ENCODE peak calls at places on chromosomes 4 and X, in five cellular contexts. U is CD4-positive, CD25-positive, alpha-beta regulatory T cell; V is CD4-positive, alpha-beta T cell; S is mammary epithelial cell; B is A549. C is an unnamed sample.

GRCh38 chr4:173124209-173124865 is 44.3 kb upstream of the GALNT7 start:
- DNase-seq in U (no peak), V (no peak), S (no peak), B (no peak), C (no peak)

GRCh38 chr4:159677521-159677920 is 574.6 kb downstream of the RAPGEF2 start:
- DNase-seq in U (no peak), V (no peak), S (no peak), B (no peak), C (peak; percentile 27)

GRCh38 chrX:27987862-27988646 is 6.8 kb upstream of the DCAF8L1 start:
- DNase-seq in U (no peak), V (no peak), S (no peak), B (no peak), C (no peak)

GRCh38 chr4:7753271-7753670 is 186.4 kb downstream of the AFAP1 start:
- DNase-seq in U (no peak), V (no peak), S (peak; percentile 94), B (no peak), C (no peak)

GRCh38 chrX:155997436-155997835 is at the start of gene IL9R:
- DNase-seq in U (peak; percentile 58), V (peak; percentile 8), S (no peak), B (no peak), C (no peak)

GRCh38 chr4:139300431-139301142 is 718 bp upstream of the NAA15 start:
- DNase-seq in U (no peak), V (no peak), S (peak; percentile 68), B (peak; percentile 15), C (peak; percentile 62)

GRCh38 chr4:59094505-59094904 is 1984.3 kb upstream of the IGFBP7 start:
- DNase-seq in U (no peak), V (no peak), S (no peak), B (no peak), C (no peak)

GRCh38 chrX:107205770-107206696 is at the start of the genes DNAAF6 and NUP62CL:
- DNase-seq in U (peak; percentile 74), V (peak; percentile 35), S (peak; percentile 69), B (peak; percentile 82), C (peak; percentile 9)

GRCh38 chrX:44874481-44875184 is 1.6 kb downstream of the KDM6A start:
- DNase-seq in U (peak; percentile 80), V (no peak), S (peak; percentile 47), B (peak; percentile 68), C (no peak)

GRCh38 chr4:5370286-5370685 is 319.0 kb downstream of the STK32B start:
- DNase-seq in U (no peak), V (no peak), S (peak; percentile 72), B (peak; percentile 44), C (peak; percentile 58)

GRCh38 chrX:41596586-41596985 is 92.2 kb upstream of the GPR34 start:
- DNase-seq in U (peak; percentile 28), V (no peak), S (peak; percentile 14), B (no peak), C (peak; percentile 36)

GRCh38 chr4:164700471-164700870 is 53.5 kb upstream of the SMIM31 start:
- DNase-seq in U (no peak), V (no peak), S (no peak), B (peak; percentile 2), C (no peak)

GRCh38 chr4:56505269-56506109 is at the start of gene ARL9:
- DNase-seq in U (peak; percentile 82), V (peak; percentile 50), S (peak; percentile 45), B (no peak), C (peak; percentile 69)

GRCh38 chr4:186845137-186845842 is 121.6 kb upstream of the FAT1 start:
- DNase-seq in U (no peak), V (no peak), S (peak; percentile 80), B (no peak), C (peak; percentile 90)
- H3K27ac ChIP-seq in U (no peak overlapping the region), V (no peak overlapping the region), S (peak overlapping the region; percentile 63), B (peak overlapping the region; percentile 68), C (peak overlapping the region; percentile 97)

GRCh38 chr4:146643812-146644401 is 5.2 kb downstream of the POU4F2 start:
- DNase-seq in U (no peak), V (no peak), S (peak; percentile 15), B (no peak), C (no peak)

GRCh38 chr4:146648384-146648783 is 9.7 kb downstream of the POU4F2 start:
- DNase-seq in U (no peak), V (no peak), S (no peak), B (no peak), C (no peak)

GRCh38 chr4:146647615-146648383 is 9.1 kb downstream of the POU4F2 start:
- DNase-seq in U (no peak), V (no peak), S (no peak), B (no peak), C (no peak)

GRCh38 chr4:146649232-146649631 is 10.5 kb downstream of the POU4F2 start:
- DNase-seq in U (no peak), V (no peak), S (no peak), B (no peak), C (no peak)

DNA sequence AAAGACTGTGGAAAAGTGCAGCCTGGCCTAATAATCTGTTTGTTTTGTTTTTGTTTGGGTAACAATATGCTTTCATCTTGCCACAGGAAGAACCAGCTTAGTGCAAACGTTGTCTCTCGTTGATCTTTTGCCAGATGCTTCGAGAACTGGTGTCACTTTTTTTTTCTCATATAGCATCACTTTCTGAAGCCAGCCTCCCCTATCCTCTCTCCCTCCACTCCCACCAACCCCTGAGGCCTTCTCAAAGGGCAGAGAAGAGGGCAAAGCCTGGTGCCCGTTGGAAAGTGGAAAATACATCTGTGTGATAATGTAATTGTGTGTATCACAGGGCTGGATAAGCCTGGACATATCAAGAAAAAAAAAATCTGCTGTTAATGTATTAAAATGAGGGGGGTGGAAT is 7.9 kb downstream of the POU4F2 start:
- DNase-seq in U (no peak), V (no peak), S (no peak), B (no peak), C (no peak)
- H3K27ac ChIP-seq in U (no peak overlapping the region), V (no peak overlapping the region), S (no peak overlapping the region), B (no peak overlapping the region), C (no peak overlapping the region)

GRCh38 chrX:3181846-3182245 is 140.6 kb downstream of the ARSF start:
- DNase-seq in U (no peak), V (no peak), S (no peak), B (no peak), C (no peak)

GRCh38 chrX:3178329-3178728 is 137.1 kb downstream of the ARSF start:
- DNase-seq in U (no peak), V (no peak), S (no peak), B (no peak), C (no peak)

GRCh38 chrX:3177851-3178250 is 136.6 kb downstream of the ARSF start:
- DNase-seq in U (no peak), V (no peak), S (peak; percentile 13), B (no peak), C (no peak)

GRCh38 chrX:3176439-3176820 is 135.2 kb downstream of the ARSF start:
- DNase-seq in U (no peak), V (no peak), S (no peak), B (no peak), C (no peak)

GRCh38 chrX:3175659-3176438 is 134.6 kb downstream of the ARSF start:
- DNase-seq in U (no peak), V (no peak), S (no peak), B (no peak), C (no peak)
- H3K27ac ChIP-seq in U (no peak overlapping the region), V (no peak overlapping the region), S (no peak overlapping the region), B (no peak overlapping the region), C (peak overlapping the region; percentile 56)

GRCh38 chr4:168573870-168574269 is 77.0 kb downstream of the PALLD start:
- DNase-seq in U (no peak), V (no peak), S (no peak), B (no peak), C (no peak)
- H3K27ac ChIP-seq in U (no peak overlapping the region), V (no peak overlapping the region), S (no peak overlapping the region), B (no peak overlapping the region), C (no peak overlapping the region)

GRCh38 chrX:8033175-8033574 is 106.0 kb upstream of the PNPLA4 start:
- DNase-seq in U (no peak), V (no peak), S (no peak), B (no peak), C (no peak)

GRCh38 chrX:8042304-8042703 is 115.1 kb upstream of the PNPLA4 start:
- DNase-seq in U (no peak), V (no peak), S (peak; percentile 26), B (peak; percentile 1), C (no peak)

GRCh38 chrX:8034058-8034457 is 106.8 kb upstream of the PNPLA4 start:
- DNase-seq in U (no peak), V (no peak), S (no peak), B (no peak), C (no peak)

GRCh38 chrX:8037593-8038348 is 110.6 kb upstream of the PNPLA4 start:
- DNase-seq in U (no peak), V (no peak), S (no peak), B (no peak), C (no peak)

DNA sequence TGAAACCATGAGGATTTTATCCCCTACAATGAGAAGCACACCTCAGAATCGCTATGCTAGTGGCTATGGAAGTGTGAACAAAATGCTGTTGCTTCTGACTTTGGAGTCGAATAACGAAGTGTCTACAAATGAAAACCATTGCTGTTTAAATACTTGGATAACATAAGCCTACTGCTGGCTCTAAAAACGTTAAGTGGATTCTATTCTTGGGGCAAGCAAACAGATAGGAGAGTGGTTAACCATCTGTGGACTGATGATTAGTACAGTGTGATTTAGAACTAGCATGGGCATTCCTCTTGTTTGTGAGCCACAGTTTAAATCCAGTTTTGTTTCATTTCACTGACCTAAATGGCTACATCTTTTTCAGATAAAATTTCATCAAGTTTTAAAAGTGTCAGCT is 109.7 kb upstream of the PNPLA4 start:
- DNase-seq in U (no peak), V (no peak), S (no peak), B (no peak), C (no peak)
- H3K27ac ChIP-seq in U (no peak overlapping the region), V (no peak overlapping the region), S (no peak overlapping the region), B (no peak overlapping the region), C (no peak overlapping the region)

DNA sequence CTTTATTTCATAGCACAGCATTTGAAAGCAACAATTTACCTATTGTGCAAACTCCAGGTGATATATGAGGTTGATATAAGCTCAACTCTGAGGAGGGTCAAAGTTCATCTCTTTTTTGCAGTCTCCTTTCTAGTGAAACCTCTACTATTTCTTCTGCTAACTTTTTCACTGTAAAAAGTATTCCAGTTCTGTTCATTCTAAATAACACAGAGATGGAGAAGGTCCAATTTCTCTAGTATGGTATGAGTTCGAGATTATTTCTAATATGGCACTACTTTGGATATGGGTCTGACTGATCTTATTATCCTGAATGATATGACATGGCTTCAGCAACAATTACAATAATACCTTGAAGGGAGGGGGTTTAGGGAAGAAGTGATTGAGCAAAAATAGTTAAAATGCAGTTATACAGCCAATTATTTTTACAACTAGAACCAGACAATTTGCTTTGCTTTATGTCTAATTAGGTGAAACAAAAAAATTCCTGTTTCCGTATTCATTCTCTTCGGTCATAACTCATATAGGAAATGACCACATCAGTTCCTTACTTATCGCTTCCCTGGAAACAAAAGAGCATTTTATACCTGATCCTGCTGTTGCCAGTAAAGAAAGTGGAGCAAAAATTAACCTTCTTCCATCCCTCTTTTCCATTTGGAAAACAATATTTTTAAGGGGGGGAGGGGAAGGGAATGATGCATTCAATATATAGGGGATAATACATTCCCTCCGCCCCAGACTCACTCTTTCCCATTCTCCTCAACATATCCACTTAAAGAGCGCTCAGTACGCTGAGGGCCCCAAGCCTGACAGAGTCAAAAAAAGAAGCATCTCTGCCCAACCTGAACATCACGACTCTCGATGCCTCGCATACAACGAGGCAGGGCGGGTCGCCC is 1.0 kb downstream of the TBC1D9 start:
- DNase-seq in U (no peak), V (no peak), S (no peak), B (no peak), C (no peak)
- H3K27ac ChIP-seq in U (no peak overlapping the region), V (no peak overlapping the region), S (peak overlapping the region; percentile 79), B (peak overlapping the region; percentile 86), C (peak overlapping the region; percentile 60)

C was measured in brain microvascular endothelial cell.